ENCODE peak calls at places on chromosomes 1 and 21, in ten cellular contexts. X, I, Q, O, M, R, W, F, E and K are unnamed samples.

GRCh38 chr1:41611068-41611931 is 126.8 kb upstream of the EDN2 start:
- DNase-seq in I (no peak), F (no peak), X (no peak), E (no peak), W (no peak), Q (no peak), M (no peak), R (peak), O (no peak), K (no peak)

GRCh38 chr1:1599919-1600860 is at the start of gene FNDC10:
- DNase-seq in W (no peak), R (no peak), X (no peak), E (peak), Q (no peak), O (no peak), F (peak), M (peak), I (no peak), K (no peak)

GRCh38 chr1:225855503-225856285 is 26.5 kb downstream of the TMEM63A start:
- DNase-seq in I (no peak), Q (no peak), R (no peak), M (no peak), F (no peak), W (no peak), O (no peak), E (no peak), X (no peak), K (no peak)

GRCh38 chr1:76500111-76500510 is 367.2 kb upstream of the ST6GALNAC5 start:
- DNase-seq in F (no peak), Q (no peak), X (no peak), I (no peak), R (no peak), E (no peak), W (no peak), M (no peak), O (no peak), K (no peak)

GRCh38 chr1:39151267-39151666 is 53.2 kb upstream of the MACF1 start:
- DNase-seq in R (no peak), E (no peak), M (no peak), Q (no peak), W (no peak), O (no peak), F (no peak), X (no peak), I (no peak), K (no peak)

GRCh38 chr1:27658951-27659496 is 13.0 kb downstream of the IFI6 start:
- DNase-seq in E (peak), W (no peak), Q (no peak), F (no peak), I (no peak), R (no peak), X (peak), M (no peak), O (no peak), K (no peak)

GRCh38 chr21:41183575-41183974 is 15.6 kb downstream of the BACE2 start:
- DNase-seq in F (no peak), Q (no peak), O (no peak), I (no peak), M (no peak), W (no peak), X (no peak), E (peak), R (no peak), K (no peak)

GRCh38 chr1:69221492-69221990 is 346.2 kb upstream of the LRRC7 start:
- DNase-seq in I (no peak), X (no peak), O (no peak), Q (no peak), F (no peak), M (no peak), E (peak), W (no peak), R (no peak), K (no peak)

GRCh38 chr1:155005076-155005971 is 2.7 kb downstream of the ZBTB7B start:
- DNase-seq in I (peak), X (peak), M (no peak), E (no peak), F (no peak), Q (no peak), R (no peak), O (peak), W (no peak), K (peak)

GRCh38 chr1:186374313-186375151 is 521 bp downstream of the TPR start:
- DNase-seq in M (no peak), Q (no peak), E (peak), F (no peak), X (no peak), I (peak), R (no peak), O (peak), W (peak), K (peak)

GRCh38 chr21:39156024-39156423 is 27.2 kb downstream of the PSMG1 start:
- DNase-seq in I (no peak), F (no peak), M (no peak), X (no peak), O (no peak), W (no peak), R (peak), E (no peak), Q (no peak), K (no peak)

GRCh38 chr1:100969336-100969735 is 56.2 kb downstream of the DPH5 start:
- DNase-seq in Q (no peak), W (no peak), I (no peak), O (no peak), E (no peak), R (no peak), X (no peak), M (no peak), F (no peak), K (no peak)

GRCh38 chr1:79232831-79233230 is 226.3 kb upstream of the ADGRL4 start:
- DNase-seq in O (no peak), M (no peak), R (no peak), I (no peak), F (no peak), Q (no peak), E (no peak), W (no peak), X (no peak), K (no peak)

GRCh38 chr1:9128161-9128519 is 762 bp downstream of the GPR157 start:
- DNase-seq in Q (no peak), R (no peak), O (peak), F (no peak), E (peak), X (peak), I (no peak), M (peak), W (no peak), K (peak)

GRCh38 chr21:31802331-31802730 is 70.4 kb upstream of the SCAF4 start:
- DNase-seq in O (no peak), M (no peak), X (no peak), Q (no peak), W (no peak), R (no peak), I (no peak), E (peak), F (no peak), K (no peak)

GRCh38 chr1:1943834-1944570 is 24.9 kb upstream of the TMEM52 start:
- DNase-seq in O (peak), X (no peak), I (no peak), F (peak), E (peak), W (peak), Q (no peak), M (no peak), R (no peak), K (peak)

GRCh38 chr1:223819730-223820514 is 25.8 kb downstream of the TP53BP2 start:
- DNase-seq in E (no peak), W (no peak), O (no peak), R (no peak), F (no peak), Q (no peak), X (no peak), I (no peak), M (no peak), K (no peak)

GRCh38 chr1:23837905-23838304 is 12.7 kb upstream of the HMGCL start:
- DNase-seq in O (no peak), R (no peak), E (peak), Q (no peak), X (no peak), M (peak), W (no peak), F (no peak), I (no peak), K (no peak)

GRCh38 chr1:4303303-4303702 is 351.1 kb upstream of the AJAP1 start:
- DNase-seq in I (no peak), F (no peak), R (no peak), E (no peak), O (no peak), X (no peak), W (no peak), M (no peak), Q (no peak), K (no peak)

GRCh38 chr1:156925154-156926010 is 5.0 kb downstream of the LRRC71 start:
- DNase-seq in F (no peak), E (no peak), R (no peak), Q (no peak), I (no peak), M (no peak), O (no peak), X (no peak), W (no peak), K (no peak)

GRCh38 chr1:13792429-13792828 is 92.4 kb downstream of the PRDM2 start:
- DNase-seq in M (no peak), E (no peak), R (no peak), I (no peak), Q (no peak), F (no peak), W (no peak), O (no peak), X (no peak), K (no peak)

GRCh38 chr1:42684139-42684538 is 1.9 kb downstream of the YBX1 start:
- DNase-seq in F (no peak), I (no peak), O (no peak), E (peak), R (no peak), Q (no peak), W (no peak), X (no peak), M (no peak), K (no peak)

GRCh38 chr1:161890574-161890973 is 124.5 kb downstream of the ATF6 start:
- DNase-seq in W (no peak), E (peak), R (no peak), I (no peak), O (no peak), F (no peak), X (no peak), Q (no peak), M (no peak), K (no peak)

GRCh38 chr1:14693996-14694395 is 95.5 kb downstream of the KAZN start:
- DNase-seq in I (no peak), O (no peak), W (no peak), R (no peak), X (no peak), Q (no peak), M (no peak), F (no peak), E (no peak), K (no peak)

GRCh38 chr21:45990741-45991605 is 9.4 kb downstream of the COL6A1 start:
- DNase-seq in F (no peak), W (no peak), R (no peak), O (no peak), E (no peak), M (peak), X (no peak), I (no peak), Q (no peak), K (no peak)

GRCh38 chr1:196317535-196318522 is 290.4 kb downstream of the KCNT2 start:
- DNase-seq in R (no peak), I (no peak), O (no peak), F (no peak), W (peak), Q (peak), E (peak), M (no peak), X (no peak), K (no peak)

GRCh38 chr1:46306159-46306530 is 2.6 kb downstream of the UQCRH start:
- DNase-seq in W (no peak), E (no peak), O (no peak), M (no peak), X (no peak), R (no peak), F (no peak), Q (no peak), I (no peak), K (no peak)

GRCh38 chr1:4636644-4637380 is 17.6 kb upstream of the AJAP1 start:
- DNase-seq in O (no peak), R (no peak), W (no peak), E (no peak), X (no peak), F (no peak), Q (no peak), I (no peak), M (no peak), K (no peak)

DNA sequence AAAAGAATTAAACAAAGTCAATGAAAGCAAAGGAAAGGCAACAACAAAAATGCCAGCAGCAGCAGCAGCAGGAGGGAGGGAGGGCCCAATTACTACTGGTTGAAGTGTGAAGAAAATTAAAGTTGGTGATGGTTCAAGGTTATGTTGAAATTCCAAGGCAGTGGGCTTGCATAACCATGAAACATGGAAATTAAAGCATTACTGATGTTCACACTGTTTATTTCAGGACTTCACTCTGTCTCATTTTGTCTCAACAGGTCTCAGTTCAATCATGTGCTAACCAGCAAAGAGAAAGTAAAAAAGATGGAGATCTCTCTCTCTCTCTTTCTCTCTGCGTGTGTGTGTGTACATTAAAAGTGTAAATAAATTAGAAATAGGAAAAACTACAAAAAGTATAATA is 220.2 kb upstream of the LYPLAL1 start:
- DNase-seq in M (no peak), E (no peak), W (no peak), I (no peak), F (no peak), Q (no peak), R (no peak), O (no peak), X (no peak), K (no peak)
- TF ChIP-seq POLR2AphosphoS5 in M (no peak), E (no peak), W (no peak), I (no peak), F (no peak), Q (no peak), R (peak), O (no peak), X (no peak), K (no peak)

GRCh38 chr1:184768467-184768866 is 13.8 kb upstream of the EDEM3 start:
- DNase-seq in W (no peak), X (no peak), M (no peak), E (no peak), I (no peak), Q (no peak), F (no peak), O (no peak), R (no peak), K (no peak)

GRCh38 chr1:184773762-184774320 is 19.2 kb upstream of the EDEM3 start:
- DNase-seq in M (no peak), Q (no peak), R (no peak), I (no peak), E (no peak), W (no peak), F (no peak), O (no peak), X (no peak), K (peak)

GRCh38 chr1:184769241-184769640 is 14.6 kb upstream of the EDEM3 start:
- DNase-seq in W (no peak), F (no peak), O (no peak), I (no peak), M (no peak), R (no peak), X (no peak), E (no peak), Q (no peak), K (no peak)

GRCh38 chr1:184771190-184771691 is 16.6 kb upstream of the EDEM3 start:
- DNase-seq in O (no peak), I (no peak), F (no peak), E (no peak), R (no peak), Q (no peak), W (no peak), X (no peak), M (no peak), K (peak)

DNA sequence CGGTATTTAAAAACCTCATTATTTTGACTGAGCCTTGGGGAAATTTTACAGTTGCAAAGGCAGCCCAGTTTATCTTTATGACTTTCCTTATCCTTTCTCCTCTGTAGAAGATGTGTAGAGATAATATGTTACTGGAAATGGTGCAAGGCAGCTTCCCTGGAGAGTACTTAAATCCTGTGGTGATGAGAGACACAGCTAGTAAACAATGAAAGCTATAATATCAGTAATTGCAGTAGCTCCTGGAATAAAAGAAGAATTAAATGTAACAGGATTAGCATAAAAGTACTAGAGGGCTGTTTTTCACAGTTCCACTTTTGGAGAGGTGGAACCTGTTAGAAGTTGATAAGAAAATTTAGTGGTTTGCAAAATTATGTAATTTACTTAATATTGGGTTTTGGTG is 15.5 kb upstream of the EDEM3 start:
- DNase-seq in R (no peak), I (no peak), W (no peak), O (no peak), E (no peak), F (no peak), Q (peak), X (no peak), M (no peak), K (no peak)
- TF ChIP-seq POLR2AphosphoS5 in R (no peak), I (no peak), W (no peak), O (no peak), E (no peak), F (no peak), Q (no peak), X (no peak), M (no peak), K (no peak)

DNA sequence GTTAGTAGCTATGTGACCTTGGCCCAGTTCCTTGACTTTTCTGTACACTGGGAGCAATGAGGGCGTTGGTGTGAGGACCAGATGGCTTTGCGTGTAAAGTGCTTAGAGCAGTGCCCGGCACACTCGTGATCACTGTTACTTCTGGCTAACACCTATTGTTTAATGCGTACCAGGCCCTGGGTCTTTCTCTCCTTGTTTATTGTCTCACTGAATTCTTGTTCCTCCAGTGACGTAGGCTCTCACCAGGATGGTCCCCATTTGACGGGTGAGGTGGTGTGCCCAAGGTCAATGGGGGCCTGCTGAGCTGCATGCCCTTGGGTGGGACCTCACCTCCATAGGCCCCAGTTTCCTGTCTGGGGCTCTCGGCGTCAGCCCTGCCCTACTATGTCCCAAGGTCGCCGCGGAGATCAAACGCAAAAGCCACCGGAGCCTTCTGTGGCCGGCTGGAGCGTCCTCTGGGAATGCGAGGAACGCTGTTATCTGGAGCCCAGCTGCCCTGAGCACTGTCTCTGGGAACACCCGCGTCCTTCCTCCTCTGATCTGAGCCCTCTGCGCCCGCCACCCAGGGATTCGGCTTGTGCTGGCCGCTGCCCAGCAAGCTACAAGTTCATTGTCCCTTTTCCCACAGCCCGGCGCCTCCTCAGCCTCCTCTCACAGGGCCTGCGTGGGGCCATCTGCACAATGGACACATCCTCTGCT is 28.9 kb downstream of the ALPL start:
- DNase-seq in X (no peak), E (peak), I (no peak), R (no peak), W (no peak), M (no peak), Q (no peak), F (no peak), O (no peak), K (peak)
- TF ChIP-seq POLR2AphosphoS5 in X (peak), E (no peak), I (no peak), R (no peak), W (no peak), M (no peak), Q (no peak), F (no peak), O (no peak), K (no peak)

GRCh38 chr1:205849619-205850355 is at the start of gene PM20D1:
- DNase-seq in I (no peak), W (no peak), F (peak), O (peak), X (peak), E (peak), R (no peak), M (peak), Q (no peak), K (peak)
- TF ChIP-seq POLR2AphosphoS5 in I (no peak), W (no peak), F (no peak), O (peak), X (no peak), E (peak), R (peak), M (no peak), Q (no peak), K (peak)